ENCODE peak calls at places on chromosomes 3 and 15, in five cellular contexts. L is Panc1, U is neural crest cell, P is GM13976, O is CD14-positive monocyte. J is an unnamed sample.

GRCh38 chr3:129045675-129046036 is 14.9 kb upstream of the GP9 start:
- DNase-seq in P (peak; percentile 58), U (no peak), L (no peak), O (no peak), J (no peak)

GRCh38 chr15:59522988-59523461 is 85.0 kb downstream of the FAM81A start:
- DNase-seq in O (no peak), L (no peak), U (no peak), P (no peak), J (peak; percentile 29)

GRCh38 chr15:63407612-63408011 is 26.0 kb upstream of the CA12 start:
- DNase-seq in U (no peak), P (no peak), L (no peak), O (no peak), J (no peak)

GRCh38 chr15:71802770-71803169 is 7.6 kb upstream of the NR2E3 start:
- DNase-seq in O (no peak), P (peak; percentile 75), L (no peak), U (no peak), J (no peak)

GRCh38 chr3:150385296-150386242 is 22.5 kb upstream of the TSC22D2 start:
- DNase-seq in L (no peak), U (no peak), O (peak; percentile 62), P (peak; percentile 40), J (peak; percentile 1)

GRCh38 chr3:125054436-125055164 is 1.2 kb downstream of the HEG1 start:
- DNase-seq in L (no peak), U (no peak), P (peak; percentile 71), O (no peak), J (no peak)

GRCh38 chr15:31267161-31268107 is 59.2 kb upstream of the KLF13 start:
- DNase-seq in U (no peak), O (peak; percentile 37), P (peak; percentile 29), L (no peak), J (no peak)

GRCh38 chr3:126107960-126108688 is 24.2 kb upstream of the SLC41A3 start:
- DNase-seq in O (no peak), P (no peak), L (no peak), U (no peak), J (no peak)

GRCh38 chr3:39148116-39149058 is 5.0 kb downstream of the CSRNP1 start:
- DNase-seq in O (no peak), L (no peak), P (peak; percentile 59), U (no peak), J (peak; percentile 14)

GRCh38 chr3:32551087-32551486 is 19.6 kb downstream of the DYNC1LI1 start:
- DNase-seq in U (no peak), L (no peak), P (no peak), O (no peak), J (no peak)

GRCh38 chr3:103203431-103203830 is 768.6 kb downstream of the ZPLD1 start:
- DNase-seq in P (no peak), O (no peak), L (no peak), U (no peak), J (no peak)

GRCh38 chr15:25674948-25675347 is 188.2 kb downstream of the ATP10A start:
- DNase-seq in P (no peak), L (no peak), O (no peak), U (no peak), J (no peak)

GRCh38 chr15:72888211-72888610 is 104.7 kb upstream of the ADPGK start:
- DNase-seq in U (no peak), P (no peak), O (no peak), L (no peak), J (no peak)

GRCh38 chr3:12356996-12357395 is 68.1 kb downstream of the PPARG start:
- DNase-seq in L (no peak), U (no peak), P (no peak), O (peak; percentile 93), J (no peak)

GRCh38 chr15:58344164-58345070 is 87.4 kb upstream of the LIPC start:
- DNase-seq in P (no peak), U (no peak), O (no peak), L (no peak), J (no peak)

GRCh38 chr3:29683306-29683993 is 402.6 kb downstream of the RBMS3 start:
- DNase-seq in O (no peak), P (peak; percentile 25), L (no peak), U (no peak), J (no peak)

GRCh38 chr3:197749601-197750395 is at the start of gene FYTTD1:
- DNase-seq in P (peak; percentile 93), L (no peak), O (peak; percentile 84), U (peak; percentile 77), J (peak; percentile 92)

GRCh38 chr3:187902938-187903337 is 157.7 kb upstream of the BCL6 start:
- DNase-seq in L (no peak), P (no peak), U (no peak), O (no peak), J (no peak)

GRCh38 chr15:58512522-58512921 is 80.7 kb downstream of the LIPC start:
- DNase-seq in L (no peak), P (no peak), O (no peak), U (no peak), J (no peak)

GRCh38 chr15:77034620-77035467 is 36.1 kb downstream of the TSPAN3 start:
- DNase-seq in O (no peak), U (peak; percentile 47), L (no peak), P (peak; percentile 74), J (peak; percentile 29)

GRCh38 chr3:46844397-46844796 is 18.8 kb downstream of the MYL3 start:
- DNase-seq in U (no peak), P (no peak), O (no peak), L (no peak), J (no peak)

GRCh38 chr3:95645291-95645690 is 1169.1 kb upstream of the EPHA6 start:
- DNase-seq in U (no peak), L (no peak), O (no peak), P (no peak), J (no peak)

GRCh38 chr3:38969321-38970235 is 82.2 kb downstream of the SCN11A start:
- DNase-seq in P (no peak), U (no peak), L (no peak), O (no peak), J (no peak)

GRCh38 chr3:158107508-158108095 is 1.4 kb upstream of the SHOX2 start:
- DNase-seq in L (no peak), P (no peak), U (no peak), O (no peak), J (no peak)
- TF ChIP-seq CTCF in L (no peak), P (no peak), U (no peak), O (no peak), J (no peak)

GRCh38 chr15:40255033-40255432 is 16.2 kb downstream of the PAK6 start:
- DNase-seq in L (no peak), U (no peak), P (no peak), O (no peak), J (no peak)

GRCh38 chr15:40259021-40259420 is 20.2 kb downstream of the PAK6 start:
- DNase-seq in L (no peak), P (no peak), O (no peak), U (no peak), J (no peak)

GRCh38 chr15:40257656-40258450 is 19.0 kb downstream of the PAK6 start:
- DNase-seq in U (no peak), P (no peak), L (no peak), O (no peak), J (no peak)

GRCh38 chr15:40258544-40258943 is 19.7 kb downstream of the PAK6 start:
- DNase-seq in U (no peak), P (no peak), L (no peak), O (no peak), J (no peak)

DNA sequence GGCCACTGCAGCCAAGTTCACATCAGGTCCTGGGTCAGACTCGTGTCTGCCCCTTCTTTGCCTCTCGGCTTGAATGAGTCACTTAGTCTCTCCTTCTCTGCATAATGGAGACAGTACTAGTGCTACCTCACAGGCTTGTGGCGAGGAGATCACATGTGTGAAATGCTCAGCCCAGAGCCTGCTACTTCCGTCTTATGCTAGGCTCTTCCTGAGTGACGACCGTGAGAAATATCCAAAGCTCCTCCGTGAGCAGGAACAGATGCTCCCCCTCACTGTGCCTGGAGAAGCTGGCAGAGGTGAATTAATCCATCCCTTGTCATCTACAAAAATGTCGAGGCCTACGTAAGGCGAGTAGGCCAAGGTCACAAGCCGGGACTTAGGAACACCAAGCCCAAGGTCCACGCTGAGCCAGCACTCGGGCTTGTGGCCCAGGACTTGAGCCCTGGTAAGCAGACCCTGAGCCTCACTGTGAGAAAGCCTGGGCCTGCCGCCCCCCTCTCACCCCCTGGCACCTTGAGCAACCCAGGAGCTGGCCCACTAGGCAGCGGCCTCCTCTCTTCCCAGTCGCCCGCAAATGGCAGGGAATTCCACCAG is 17.9 kb downstream of the PAK6 start:
- DNase-seq in O (no peak), U (no peak), P (no peak), L (no peak), J (no peak)
- TF ChIP-seq CTCF in O (no peak), U (no peak), P (no peak), L (no peak), J (no peak)

DNA sequence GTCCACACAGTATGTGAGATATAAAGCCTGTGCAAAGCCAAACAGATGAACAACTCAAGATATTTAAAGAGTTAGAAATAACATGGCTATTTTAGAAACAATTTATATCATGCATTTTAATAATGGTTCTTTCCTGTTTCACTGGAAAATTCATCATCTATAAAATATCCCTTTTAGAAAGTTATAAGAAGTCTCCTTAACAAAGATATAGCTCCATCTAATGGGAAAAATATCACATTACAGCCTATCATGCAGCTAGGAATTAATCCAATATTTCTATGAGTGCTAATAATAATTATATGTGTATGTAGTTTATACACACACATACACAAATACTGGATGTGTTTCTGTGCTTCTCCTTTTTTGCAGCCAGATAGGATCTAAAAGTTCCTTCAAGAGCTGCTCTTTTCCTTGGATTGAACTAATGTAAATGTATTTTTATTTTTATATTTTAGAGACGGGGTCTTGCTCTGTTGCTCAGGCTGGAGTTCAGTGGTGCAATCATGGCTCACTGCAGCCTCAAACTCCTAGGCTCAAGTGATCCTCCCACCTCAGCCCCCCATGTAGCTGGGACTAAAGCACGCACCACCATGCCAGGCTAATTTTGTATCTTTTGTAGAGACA is 21.6 kb downstream of the RPL22L1 start:
- DNase-seq in O (no peak), U (no peak), P (peak; percentile 15), L (no peak), J (no peak)
- TF ChIP-seq CTCF in O (peak; percentile 49), U (peak; percentile 62), P (no peak), L (peak; percentile 69), J (peak; percentile 20)

DNA sequence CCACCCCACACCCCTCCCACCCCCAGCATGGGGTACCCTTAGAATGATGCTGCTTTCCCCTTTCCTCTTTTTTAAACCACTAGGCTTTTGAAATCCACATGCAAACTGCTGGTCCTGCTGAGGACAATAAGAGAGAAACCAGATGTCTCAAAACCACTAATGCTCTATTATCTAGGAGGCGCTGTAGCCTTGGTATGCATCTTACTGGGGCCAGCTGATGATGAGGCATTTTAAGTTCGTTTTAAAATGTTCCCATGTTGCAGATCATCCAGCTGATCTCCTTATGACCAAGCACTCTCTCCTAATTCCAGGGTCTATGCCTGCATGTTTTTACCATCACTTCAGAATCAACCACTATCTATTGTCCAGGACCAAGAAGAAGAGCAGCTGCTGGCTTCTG is 1.3 kb downstream of the NME9 start:
- DNase-seq in P (no peak), L (no peak), O (no peak), U (no peak), J (no peak)
- TF ChIP-seq CTCF in P (no peak), L (no peak), O (no peak), U (no peak), J (no peak)